ENCODE peak calls at places on chromosomes 5 and 9, in nine cellular contexts. B is prostate gland, P is HepG2, Q is spleen, I is K562, M is GM12891, L is GM12892, R is GM12878, T is upper lobe of left lung. S is an unnamed sample.

GRCh38 chr9:4620046-4620765 is 41.9 kb upstream of the PLPP6 start:
- DNase-seq in R (no peak), M (no peak), T (no peak), Q (no peak), P (no peak), I (no peak), L (no peak), B (no peak), S (no peak)

GRCh38 chr9:31519826-31520225 is 864.6 kb upstream of the ACO1 start:
- DNase-seq in I (no peak), T (no peak), P (no peak), L (no peak), R (no peak), M (no peak), Q (no peak), B (no peak), S (no peak)

GRCh38 chr5:30997681-30998080 is 195.8 kb upstream of the CDH6 start:
- DNase-seq in T (no peak), Q (no peak), L (no peak), R (no peak), I (no peak), M (no peak), P (no peak), B (no peak), S (no peak)

GRCh38 chr5:98463676-98464075 is 309.8 kb upstream of the RGMB start:
- DNase-seq in I (no peak), L (no peak), Q (no peak), B (no peak), P (no peak), M (no peak), R (no peak), T (no peak), S (no peak)

GRCh38 chr5:94901071-94901979 is 282.9 kb downstream of the SLF1 start:
- DNase-seq in L (no peak), Q (no peak), R (peak; percentile 23), M (peak; percentile 6), P (no peak), T (no peak), B (no peak), I (no peak), S (no peak)

GRCh38 chr9:71763752-71764332 is 4.5 kb downstream of the CEMIP2 start:
- DNase-seq in L (no peak), P (no peak), T (no peak), M (no peak), Q (no peak), B (no peak), R (no peak), I (no peak), S (no peak)

GRCh38 chr9:27473135-27473534 is 51.0 kb upstream of the IFNK start:
- DNase-seq in P (no peak), I (peak; percentile 29), B (no peak), T (no peak), Q (peak; percentile 58), R (no peak), M (no peak), L (no peak), S (peak; percentile 92)

GRCh38 chr5:68182534-68182933 is 33.0 kb upstream of the PIK3R1 start:
- DNase-seq in I (no peak), L (no peak), Q (no peak), P (no peak), R (no peak), T (no peak), M (no peak), B (no peak), S (no peak)

GRCh38 chr9:15142903-15143534 is 164.0 kb downstream of the TTC39B start:
- DNase-seq in M (peak; percentile 21), T (no peak), B (no peak), L (peak; percentile 19), Q (no peak), R (no peak), P (peak; percentile 50), I (peak; percentile 54), S (no peak)

GRCh38 chr5:56003633-56004032 is 8.9 kb upstream of the IL6ST start:
- DNase-seq in Q (no peak), P (no peak), B (peak; percentile 66), L (no peak), I (no peak), M (no peak), R (no peak), T (no peak), S (no peak)

GRCh38 chr5:100901851-100902341 is 1.2 kb downstream of the ST8SIA4 start:
- DNase-seq in Q (peak; percentile 79), I (peak; percentile 1), P (no peak), R (no peak), T (peak; percentile 67), L (no peak), M (no peak), B (no peak), S (no peak)

GRCh38 chr9:129337287-129338140 is 159.5 kb upstream of the IER5L start:
- DNase-seq in I (no peak), R (no peak), Q (no peak), T (no peak), M (no peak), B (no peak), P (no peak), L (no peak), S (no peak)

GRCh38 chr9:20255052-20255451 is 367.2 kb downstream of the MLLT3 start:
- DNase-seq in T (no peak), M (no peak), I (no peak), P (no peak), L (no peak), B (no peak), Q (no peak), R (no peak), S (no peak)

GRCh38 chr9:18888241-18888794 is 144.7 kb downstream of the SAXO1 start:
- DNase-seq in Q (no peak), P (no peak), M (no peak), R (no peak), L (no peak), I (no peak), T (no peak), B (no peak), S (no peak)

GRCh38 chr9:121975801-121976277 is 117.3 kb downstream of the TTLL11 start:
- DNase-seq in P (peak; percentile 94), I (no peak), L (no peak), R (no peak), B (no peak), T (peak; percentile 47), Q (no peak), M (no peak), S (no peak)

GRCh38 chr5:82058710-82059109 is 86.9 kb downstream of the ATG10 start:
- DNase-seq in L (no peak), I (no peak), P (no peak), M (no peak), T (no peak), Q (no peak), B (no peak), R (no peak), S (no peak)

GRCh38 chr5:72647806-72648205 is 140.6 kb upstream of the ZNF366 start:
- DNase-seq in T (no peak), B (no peak), P (no peak), M (no peak), Q (no peak), R (no peak), I (no peak), L (no peak), S (no peak)

GRCh38 chr5:95022967-95023695 is 261.8 kb downstream of the MCTP1 start:
- DNase-seq in T (no peak), I (no peak), R (peak; percentile 66), B (no peak), L (no peak), Q (no peak), M (no peak), P (no peak), S (no peak)

GRCh38 chr5:69414885-69415583 is at the start of gene MARVELD2:
- DNase-seq in M (peak; percentile 65), P (peak; percentile 81), B (peak; percentile 96), Q (peak; percentile 90), L (peak; percentile 58), T (peak; percentile 95), I (no peak), R (no peak), S (no peak)

GRCh38 chr5:958701-959571 is 49.7 kb upstream of the NKD2 start:
- DNase-seq in L (no peak), Q (peak; percentile 70), R (no peak), B (peak; percentile 28), T (peak; percentile 42), P (peak; percentile 75), M (no peak), I (peak; percentile 37), S (no peak)
- TF ChIP-seq POLR2A in L (no peak), Q (no peak), R (no peak), B (no peak), T (no peak), P (no peak), M (no peak), I (no peak), S (no peak)

GRCh38 chr9:133207540-133208170 is 1.4 kb downstream of the OBP2B start:
- DNase-seq in T (no peak), I (no peak), B (no peak), Q (no peak), P (no peak), M (no peak), R (no peak), L (no peak), S (no peak)
- TF ChIP-seq POLR2AphosphoS5 in T (no peak), I (no peak), B (no peak), Q (no peak), P (no peak), M (no peak), R (no peak), L (no peak), S (no peak)

GRCh38 chr9:127444921-127445850 is 6.0 kb downstream of the RPL12 start:
- DNase-seq in Q (no peak), I (peak; percentile 32), T (no peak), M (no peak), B (no peak), L (no peak), R (no peak), P (no peak), S (no peak)

GRCh38 chr9:127446720-127447415 is 4.3 kb downstream of the RPL12 start:
- DNase-seq in I (peak; percentile 34), P (no peak), Q (no peak), B (no peak), M (no peak), L (no peak), T (no peak), R (no peak), S (no peak)

GRCh38 chr9:127447416-127448111 is 3.6 kb downstream of the RPL12 start:
- DNase-seq in P (no peak), I (peak; percentile 27), B (no peak), L (no peak), R (no peak), M (no peak), T (no peak), Q (no peak), S (no peak)

GRCh38 chr9:127444283-127444920 is 6.8 kb downstream of the RPL12 start:
- DNase-seq in B (no peak), M (no peak), R (no peak), T (no peak), L (no peak), Q (no peak), P (no peak), I (peak; percentile 17), S (no peak)

GRCh38 chr9:127445851-127446719 is 5.1 kb downstream of the RPL12 start:
- DNase-seq in R (no peak), L (no peak), I (peak; percentile 56), B (no peak), T (no peak), P (no peak), M (no peak), Q (no peak), S (no peak)
- TF ChIP-seq POLR2A in R (peak; percentile 53), L (peak; percentile 63), I (peak; percentile 86), B (no peak), T (no peak), P (peak; percentile 48), M (peak; percentile 58), Q (no peak), S (no peak)

GRCh38 chr9:124857533-124858162 is 4.1 kb downstream of the RPL35 start:
- DNase-seq in B (no peak), R (no peak), L (no peak), Q (no peak), T (no peak), M (no peak), P (no peak), I (no peak), S (no peak)
- TF ChIP-seq POLR2AphosphoS5 in B (no peak), R (no peak), L (no peak), Q (peak; percentile 25), T (no peak), M (no peak), P (no peak), I (no peak), S (no peak)

S was measured in esophagus muscularis mucosa.